ENCODE peak calls at places on chromosomes 2 and 18, in seven cellular contexts. Y is esophagus muscularis mucosa, Q is A549, P is H1, W is body of pancreas, E is right lobe of liver, O is HepG2. L is an unnamed sample.

GRCh38 chr18:57210101-57210661 is 63.3 kb downstream of the BOD1L2 start:
- DNase-seq in P (peak), Q (peak), O (peak), E (no peak), Y (peak), W (peak), L (peak)

GRCh38 chr2:239138610-239139009 is 262.2 kb downstream of the HDAC4 start:
- DNase-seq in E (peak), O (no peak), P (no peak), W (no peak), Y (no peak), Q (no peak), L (no peak)

GRCh38 chr2:88903744-88904353 is 212.4 kb downstream of the RPIA start:
- DNase-seq in Q (peak), O (peak), Y (no peak), W (no peak), E (no peak), P (no peak), L (peak)

GRCh38 chr2:216761119-216761518 is 65.8 kb upstream of the IGFBP5 start:
- DNase-seq in W (no peak), Q (no peak), E (no peak), Y (no peak), P (no peak), O (no peak), L (no peak)

GRCh38 chr2:10835052-10835970 is 22.7 kb upstream of the PDIA6 start:
- DNase-seq in O (peak), P (peak), W (peak), Q (peak), Y (no peak), E (peak), L (peak)

GRCh38 chr2:219277703-219278654 is 1.2 kb upstream of the DNAJB2 start:
- DNase-seq in Y (peak), Q (peak), E (peak), O (peak), P (no peak), W (peak), L (peak)

GRCh38 chr18:45974088-45974536 is 7.0 kb upstream of the EPG5 start:
- DNase-seq in Q (peak), W (peak), O (peak), E (no peak), Y (no peak), P (no peak), L (peak)

GRCh38 chr2:50538137-50538536 is 493.8 kb downstream of the NRXN1 start:
- DNase-seq in Q (no peak), P (no peak), Y (no peak), E (no peak), W (no peak), O (no peak), L (no peak)

GRCh38 chr2:16908671-16909070 is 243.0 kb upstream of the CYRIA start:
- DNase-seq in Q (no peak), P (no peak), Y (no peak), W (no peak), E (no peak), O (no peak), L (no peak)

GRCh38 chr18:22694954-22695353 is 238.2 kb upstream of the RBBP8 start:
- DNase-seq in E (no peak), Y (no peak), Q (peak), W (no peak), O (no peak), P (peak), L (peak)

GRCh38 chr2:9179572-9180201 is 26.9 kb upstream of the ASAP2 start:
- DNase-seq in P (no peak), Y (no peak), E (no peak), W (peak), O (peak), Q (peak), L (peak)

GRCh38 chr2:115118306-115118705 is 675.9 kb downstream of the DPP10 start:
- DNase-seq in P (no peak), O (no peak), E (no peak), W (no peak), Q (no peak), Y (no peak), L (no peak)

GRCh38 chr2:235968616-235969324 is 199.4 kb downstream of the GBX2 start:
- DNase-seq in O (no peak), Y (no peak), W (no peak), E (no peak), P (no peak), Q (no peak), L (peak)

GRCh38 chr2:113084249-113085000 is 16.7 kb downstream of the IL1F10 start:
- DNase-seq in Q (no peak), Y (peak), P (no peak), O (no peak), W (no peak), E (no peak), L (peak)

GRCh38 chr2:215360596-215360995 is 48.7 kb downstream of the ATIC start:
- DNase-seq in O (no peak), Y (no peak), W (no peak), E (no peak), P (no peak), Q (no peak), L (no peak)

GRCh38 chr2:178066890-178067669 is 5.5 kb downstream of the PDE11A start:
- DNase-seq in O (no peak), E (no peak), Y (no peak), Q (peak), W (no peak), P (no peak), L (no peak)

GRCh38 chr2:212908031-212908430 is 243.4 kb downstream of the IKZF2 start:
- DNase-seq in E (no peak), W (no peak), Q (no peak), P (no peak), Y (no peak), O (no peak), L (no peak)

GRCh38 chr2:212903413-212903812 is 248.0 kb downstream of the IKZF2 start:
- DNase-seq in Y (no peak), P (no peak), O (no peak), W (no peak), E (no peak), Q (no peak), L (no peak)

GRCh38 chr2:212906620-212907019 is 244.8 kb downstream of the IKZF2 start:
- DNase-seq in Q (no peak), E (no peak), W (no peak), O (no peak), P (no peak), Y (no peak), L (no peak)

GRCh38 chr2:212904646-212905045 is 246.8 kb downstream of the IKZF2 start:
- DNase-seq in Q (no peak), Y (no peak), P (no peak), W (no peak), E (no peak), O (no peak), L (peak)

GRCh38 chr2:212905640-212906201 is 245.7 kb downstream of the IKZF2 start:
- DNase-seq in Q (peak), W (no peak), E (no peak), Y (no peak), P (no peak), O (no peak), L (no peak)
- TF ChIP-seq POLR2A in Q (no peak), W (no peak), E (no peak), Y (no peak), P (no peak), O (no peak), L (no peak)

GRCh38 chr2:677056-677949 is at the start of gene TMEM18:
- DNase-seq in P (peak), Q (peak), W (peak), O (peak), Y (peak), E (no peak), L (peak)
- TF ChIP-seq POLR2A in P (peak), Q (peak), W (peak), O (peak), Y (peak), E (peak), L (peak)

GRCh38 chr2:101697124-101697793 is at the start of gene MAP4K4:
- DNase-seq in P (peak), W (peak), Y (peak), O (peak), Q (peak), E (peak), L (peak)
- TF ChIP-seq POLR2A in P (peak), W (peak), Y (no peak), O (peak), Q (peak), E (peak), L (no peak)

DNA sequence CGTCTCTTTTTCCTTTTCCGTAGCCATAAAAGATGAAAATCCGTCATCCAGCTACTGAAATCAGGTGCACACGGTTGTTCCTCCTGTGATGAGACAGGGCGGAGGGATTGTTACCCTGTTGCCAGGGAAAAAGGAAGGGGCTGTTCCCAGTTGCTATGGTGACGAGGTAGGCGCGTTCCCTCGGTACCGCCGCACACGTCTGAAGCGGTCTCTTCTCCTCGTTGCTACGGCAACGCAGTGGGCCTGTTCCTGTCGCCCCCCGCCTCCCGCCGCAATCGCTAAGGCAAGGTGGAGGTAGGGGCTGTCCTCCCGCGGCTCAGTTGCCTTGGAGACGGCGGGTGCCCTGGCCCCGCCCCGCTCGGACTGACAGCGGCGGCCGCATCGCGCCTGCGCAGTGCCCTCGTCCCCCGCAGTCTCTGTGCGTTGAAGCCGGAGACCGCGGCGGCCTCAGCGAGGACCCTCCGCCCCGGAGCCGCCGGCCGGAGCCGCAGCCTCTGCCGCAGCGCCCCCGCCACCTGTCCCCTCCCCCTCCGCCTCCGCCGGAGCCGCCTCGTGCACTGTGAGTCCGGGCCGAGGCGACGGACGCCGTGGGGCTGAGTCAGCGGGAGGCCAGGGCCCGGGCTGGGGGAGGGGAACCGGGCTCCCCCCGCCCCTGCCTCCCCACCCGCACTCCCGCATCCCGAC is at the start of gene MAPRE3:
- DNase-seq in W (peak), Q (peak), Y (no peak), P (peak), O (peak), E (peak), L (peak)
- TF ChIP-seq POLR2A in W (no peak), Q (no peak), Y (no peak), P (no peak), O (no peak), E (peak), L (no peak)

L was measured in NB4.